ENCODE peak calls at places on chromosomes 5 and 9, in seven cellular contexts. P, E, Q, L, J, G and O are unnamed samples.

GRCh38 chr9:22528485-22528884 is 81.9 kb downstream of the DMRTA1 start:
- DNase-seq in J (no peak), E (peak), P (no peak), Q (no peak), L (no peak), G (no peak), O (no peak)

GRCh38 chr9:127940598-127940997 is 2.9 kb upstream of the DPM2 start:
- DNase-seq in E (no peak), Q (no peak), P (no peak), J (no peak), G (no peak), L (no peak), O (no peak)

GRCh38 chr9:116303270-116303904 is 149.8 kb downstream of the PAPPA start:
- DNase-seq in P (no peak), G (no peak), Q (no peak), J (no peak), E (no peak), L (no peak), O (no peak)

GRCh38 chr5:176155882-176156497 is 82.2 kb upstream of the SIMC1 start:
- DNase-seq in Q (no peak), G (no peak), J (no peak), P (peak), L (no peak), E (no peak), O (no peak)

GRCh38 chr9:103991698-103992097 is 102.4 kb upstream of the SMC2 start:
- DNase-seq in E (no peak), J (no peak), Q (no peak), L (no peak), P (no peak), G (no peak), O (no peak)

GRCh38 chr9:93261281-93261680 is 77.3 kb downstream of the WNK2 start:
- DNase-seq in L (no peak), G (peak), J (peak), Q (no peak), P (peak), E (no peak), O (no peak)

GRCh38 chr9:16708638-16709435 is 161.6 kb downstream of the BNC2 start:
- DNase-seq in E (no peak), P (no peak), G (no peak), Q (no peak), L (peak), J (no peak), O (peak)

GRCh38 chr9:108033976-108034964 is 544.7 kb upstream of the KLF4 start:
- DNase-seq in Q (no peak), J (no peak), G (no peak), P (no peak), E (no peak), L (no peak), O (no peak)

GRCh38 chr9:36584626-36585460 is 12.1 kb downstream of the MELK start:
- DNase-seq in G (no peak), J (no peak), E (no peak), Q (no peak), P (no peak), L (no peak), O (no peak)

GRCh38 chr5:1882337-1883119 is at the start of gene IRX4:
- DNase-seq in E (peak), L (peak), J (peak), Q (peak), G (peak), P (no peak), O (no peak)

GRCh38 chr9:109923826-109924225 is 143.8 kb downstream of the PALM2AKAP2 start:
- DNase-seq in G (no peak), Q (no peak), E (no peak), P (no peak), J (no peak), L (no peak), O (no peak)

GRCh38 chr9:99677281-99677680 is 144.4 kb upstream of the NR4A3 start:
- DNase-seq in P (no peak), L (no peak), G (no peak), E (no peak), Q (no peak), J (no peak), O (no peak)

GRCh38 chr5:75571547-75571946 is 39.7 kb upstream of the ANKDD1B start:
- DNase-seq in L (no peak), J (no peak), E (no peak), G (no peak), Q (no peak), P (no peak), O (no peak)

GRCh38 chr5:98455660-98456059 is 317.8 kb upstream of the RGMB start:
- DNase-seq in L (no peak), G (no peak), P (no peak), J (no peak), Q (no peak), E (no peak), O (no peak)

GRCh38 chr5:58231041-58231440 is 228.8 kb downstream of the PLK2 start:
- DNase-seq in J (no peak), L (no peak), Q (no peak), P (no peak), G (no peak), E (no peak), O (no peak)

GRCh38 chr9:123784513-123784912 is 145.4 kb downstream of the DENND1A start:
- DNase-seq in P (no peak), G (no peak), E (no peak), J (no peak), L (no peak), Q (no peak), O (no peak)

GRCh38 chr9:116661037-116661954 is 25.8 kb upstream of the TRIM32 start:
- DNase-seq in G (peak), P (peak), J (no peak), E (peak), Q (peak), L (no peak), O (peak)

GRCh38 chr5:51500-51823 is 40.5 kb upstream of the PLEKHG4B start:
- DNase-seq in Q (no peak), L (no peak), E (no peak), J (no peak), G (no peak), P (no peak), O (no peak)

GRCh38 chr5:157180374-157181264 is at the start of gene ITK:
- DNase-seq in G (no peak), P (no peak), Q (no peak), L (no peak), E (no peak), J (no peak), O (no peak)

GRCh38 chr5:73196201-73196600 is 23.2 kb downstream of the TMEM174 start:
- DNase-seq in E (no peak), G (no peak), P (no peak), J (no peak), Q (no peak), L (no peak), O (no peak)

GRCh38 chr9:127258884-127259471 is 5.6 kb upstream of the GARNL3 start:
- DNase-seq in J (no peak), P (no peak), G (no peak), L (no peak), Q (no peak), E (no peak), O (no peak)

GRCh38 chr5:175889910-175890684 is 18.7 kb downstream of the CPLX2 start:
- DNase-seq in L (no peak), Q (peak), E (peak), J (no peak), P (no peak), G (peak), O (no peak)

GRCh38 chr5:67215592-67216471 is 19.2 kb upstream of the CD180 start:
- DNase-seq in Q (no peak), E (no peak), G (peak), J (no peak), L (no peak), P (no peak), O (peak)

GRCh38 chr5:60148356-60148755 is 254.8 kb upstream of the PDE4D start:
- DNase-seq in P (no peak), G (no peak), L (no peak), J (no peak), E (no peak), Q (no peak), O (no peak)

GRCh38 chr9:73683862-73684591 is 532.4 kb downstream of the ANXA1 start:
- DNase-seq in L (no peak), P (no peak), E (peak), J (no peak), G (peak), Q (no peak), O (peak)

GRCh38 chr5:14447958-14448881 is 133.4 kb upstream of the OTULINL start:
- DNase-seq in P (no peak), Q (no peak), J (no peak), L (no peak), G (peak), E (no peak), O (peak)

GRCh38 chr5:132498152-132498551 is 7.6 kb upstream of the IRF1 start:
- DNase-seq in L (no peak), E (no peak), J (peak), Q (peak), P (no peak), G (peak), O (peak)

GRCh38 chr5:20972419-20972925 is 984.5 kb upstream of the CDH18 start:
- DNase-seq in L (peak), P (no peak), G (peak), E (no peak), Q (peak), J (peak), O (peak)

GRCh38 chr9:126420643-126421564 is 94.3 kb downstream of the MVB12B start:
- DNase-seq in L (no peak), Q (peak), G (no peak), E (peak), P (no peak), J (no peak), O (no peak)

GRCh38 chr5:25500635-25501034 is 855.9 kb upstream of the CDH10 start:
- DNase-seq in L (no peak), E (no peak), Q (no peak), J (no peak), P (no peak), G (no peak), O (no peak)

GRCh38 chr9:14863402-14863801 is 46.8 kb downstream of the FREM1 start:
- DNase-seq in G (no peak), E (no peak), Q (no peak), J (no peak), P (no peak), L (no peak), O (no peak)

GRCh38 chr9:133141833-133142594 is 21.0 kb upstream of the RALGDS start:
- DNase-seq in G (peak), J (no peak), L (no peak), Q (no peak), P (no peak), E (no peak), O (no peak)

GRCh38 chr5:177405805-177406204 is 3.6 kb downstream of the F12 start:
- DNase-seq in P (no peak), Q (no peak), L (no peak), E (no peak), G (no peak), J (no peak), O (no peak)

GRCh38 chr5:132093310-132093709 is 19.7 kb downstream of the CSF2 start:
- DNase-seq in J (no peak), L (no peak), Q (no peak), G (no peak), E (no peak), P (no peak), O (no peak)

GRCh38 chr9:11551106-11551505 is 938.3 kb upstream of the PTPRD start:
- DNase-seq in Q (no peak), L (no peak), J (no peak), G (no peak), P (no peak), E (no peak), O (no peak)
- TF ChIP-seq MAX in Q (no peak), L (no peak), J (no peak), G (no peak), P (no peak), E (no peak), O (no peak)

GRCh38 chr9:75053869-75054268 is 25.8 kb upstream of the CARNMT1 start:
- DNase-seq in J (no peak), E (no peak), P (no peak), Q (no peak), L (no peak), G (no peak), O (no peak)
- TF ChIP-seq MAX in J (no peak), E (no peak), P (no peak), Q (no peak), L (no peak), G (no peak), O (no peak)

GRCh38 chr9:88387733-88388202 is 476 bp upstream of the SPIN1 start:
- DNase-seq in L (peak), E (peak), G (peak), Q (peak), J (no peak), P (no peak), O (peak)

GRCh38 chr9:88388203-88388885 is at the start of gene SPIN1:
- DNase-seq in P (peak), E (peak), Q (peak), L (peak), G (peak), J (peak), O (peak)

GRCh38 chr9:88387035-88387732 is 1.1 kb upstream of the SPIN1 start:
- DNase-seq in P (peak), J (no peak), G (no peak), L (no peak), Q (peak), E (peak), O (no peak)

GRCh38 chr9:88390371-88390990 is 2.2 kb downstream of the SPIN1 start:
- DNase-seq in Q (no peak), L (no peak), E (no peak), J (no peak), G (no peak), P (no peak), O (no peak)

GRCh38 chr9:88388886-88389617 is 808 bp downstream of the SPIN1 start:
- DNase-seq in E (peak), Q (peak), G (peak), L (peak), J (peak), P (peak), O (peak)
- TF ChIP-seq MAX in E (no peak), Q (peak), G (peak), L (no peak), J (no peak), P (no peak), O (no peak)

DNA sequence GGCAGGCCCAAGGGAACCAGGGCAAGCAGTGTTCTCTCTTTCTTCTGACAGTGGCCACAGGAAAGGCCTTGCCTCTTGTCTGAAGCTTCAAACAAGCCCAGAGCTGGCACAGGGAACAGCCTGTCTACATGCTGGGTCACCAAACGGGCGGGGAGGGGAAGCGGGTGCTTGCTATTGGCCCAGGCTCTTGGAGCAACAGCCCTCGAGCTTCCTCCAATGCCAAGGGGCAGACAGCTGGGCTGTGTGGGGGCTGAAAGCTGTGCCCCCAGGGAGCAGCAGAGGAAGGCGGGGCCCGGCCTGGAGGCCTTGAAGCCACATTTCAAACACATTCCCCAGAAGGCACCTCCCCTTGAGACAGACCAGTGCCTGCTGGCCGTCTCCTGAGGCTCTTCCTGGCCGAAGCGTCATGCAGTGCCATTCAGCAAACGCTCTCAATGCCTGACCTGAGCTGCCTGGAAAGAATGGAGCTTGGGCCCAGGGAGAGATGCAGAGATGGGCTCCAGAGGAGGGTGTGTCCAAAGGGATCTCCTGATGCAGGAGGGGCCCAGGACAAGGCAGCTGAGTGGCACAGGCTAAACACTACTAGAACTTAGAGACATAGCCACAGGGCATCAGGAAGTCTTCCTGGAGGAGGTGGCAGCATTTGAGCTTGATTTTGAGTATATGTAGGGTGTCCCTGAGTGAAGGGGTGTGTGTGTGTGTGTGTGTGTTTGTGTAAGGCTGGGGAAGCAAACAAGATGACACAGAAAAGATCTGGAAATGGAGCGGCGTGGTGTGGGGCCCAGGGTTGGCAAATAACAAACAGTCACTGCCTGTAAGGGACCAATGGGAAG is 2.5 kb downstream of the FIBCD1 start:
- DNase-seq in E (no peak), J (peak), P (peak), Q (peak), L (peak), G (no peak), O (peak)
- TF ChIP-seq MAX in E (no peak), J (no peak), P (no peak), Q (peak), L (peak), G (no peak), O (no peak)

GRCh38 chr9:137454145-137454505 is 5.0 kb downstream of the NSMF start:
- DNase-seq in G (peak), L (peak), J (peak), E (no peak), P (peak), Q (no peak), O (peak)

GRCh38 chr9:137456061-137456863 is 2.9 kb downstream of the NSMF start:
- DNase-seq in G (no peak), E (no peak), P (no peak), J (no peak), L (no peak), Q (no peak), O (no peak)

GRCh38 chr9:137456864-137457405 is 2.2 kb downstream of the NSMF start:
- DNase-seq in L (no peak), J (no peak), Q (no peak), P (no peak), E (no peak), G (no peak), O (no peak)

GRCh38 chr9:137454506-137455360 is 4.4 kb downstream of the NSMF start:
- DNase-seq in P (no peak), Q (no peak), L (peak), J (no peak), G (peak), E (no peak), O (peak)

GRCh38 chr9:137455361-137455991 is 3.7 kb downstream of the NSMF start:
- DNase-seq in P (no peak), L (no peak), J (no peak), Q (no peak), G (no peak), E (no peak), O (no peak)
- TF ChIP-seq MAX in P (no peak), L (no peak), J (no peak), Q (no peak), G (no peak), E (no peak), O (no peak)

GRCh38 chr5:172224996-172225395 is 31.0 kb downstream of the EFCAB9 start:
- DNase-seq in J (no peak), G (peak), L (no peak), E (no peak), P (no peak), Q (no peak), O (no peak)
- TF ChIP-seq MAX in J (no peak), G (no peak), L (no peak), E (no peak), P (no peak), Q (no peak), O (no peak)

GRCh38 chr9:2923810-2924768 is 80.2 kb upstream of the PUM3 start:
- DNase-seq in Q (no peak), J (no peak), P (no peak), G (no peak), E (no peak), L (peak), O (no peak)
- TF ChIP-seq MAX in Q (no peak), J (peak), P (no peak), G (no peak), E (no peak), L (no peak), O (no peak)

DNA sequence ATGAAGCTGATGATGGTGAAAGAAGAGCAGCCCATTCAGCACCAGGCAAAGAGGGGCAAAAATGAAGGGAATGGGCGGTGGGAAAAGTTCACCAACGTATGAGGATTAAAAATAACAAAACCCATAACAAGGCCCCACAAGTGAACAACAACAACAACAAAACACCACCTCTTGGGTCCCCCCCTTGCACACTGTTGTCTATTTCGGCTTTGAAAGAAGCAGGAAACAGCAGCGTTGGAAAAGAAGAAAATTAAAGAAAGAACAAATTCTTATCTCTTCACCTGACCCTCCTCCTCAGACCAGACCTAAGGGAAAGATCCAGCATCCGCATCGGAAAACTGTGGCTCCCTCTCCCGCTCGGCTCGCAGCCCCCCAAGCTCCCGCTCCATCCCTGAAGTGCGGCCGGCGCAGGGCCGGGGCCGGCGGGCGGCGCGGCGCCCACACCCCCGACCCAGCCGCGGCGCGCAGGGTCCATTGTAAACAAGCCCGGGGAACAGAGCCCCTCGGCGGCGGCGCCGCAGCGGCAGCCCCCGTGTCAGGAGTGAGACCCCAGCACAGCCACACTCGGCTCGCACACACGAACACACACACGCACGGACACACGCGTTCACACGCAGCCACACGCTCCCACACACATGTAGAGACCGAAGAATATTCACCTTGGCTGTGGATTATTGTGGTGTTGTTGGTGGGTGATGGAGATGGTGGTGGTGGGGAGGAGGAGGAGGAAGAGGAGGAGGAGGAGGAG is 539 bp downstream of the RFX3 start:
- DNase-seq in P (peak), J (peak), G (peak), L (peak), E (no peak), Q (no peak), O (peak)
- TF ChIP-seq MAX in P (no peak), J (no peak), G (no peak), L (no peak), E (no peak), Q (no peak), O (no peak)